ENCODE peak calls at places on chromosomes 13 and 19, in four cellular contexts. A is B cell, Z is epithelial cell of esophagus, B is lower leg skin. R is an unnamed sample.
A peak's percentile ranks its signal among the peaks of the same experiment; 100 is the strongest.

GRCh38 chr19:6481541-6482342 is at the start of gene DENND1C:
- DNase-seq in Z (no peak), B (no peak), A (peak; percentile 83), R (peak; percentile 80)

GRCh38 chr19:1251503-1252220 is 3.3 kb downstream of the MIDN start:
- DNase-seq in B (peak; percentile 95), A (peak; percentile 70), Z (no peak), R (no peak)

GRCh38 chr19:1064661-1065605 is 2.0 kb upstream of the ARHGAP45 start:
- DNase-seq in B (no peak), A (peak; percentile 83), Z (peak; percentile 76), R (peak; percentile 79)

GRCh38 chr13:105827074-105827473 is 708.4 kb downstream of the EFNB2 start:
- DNase-seq in A (no peak), Z (no peak), B (no peak), R (no peak)

GRCh38 chr19:50437862-50438449 is 5.3 kb downstream of the MYBPC2 start:
- DNase-seq in B (no peak), A (no peak), Z (no peak), R (no peak)

GRCh38 chr19:3692141-3693029 is 7.9 kb downstream of the PIP5K1C start:
- DNase-seq in B (no peak), A (peak; percentile 64), Z (no peak), R (no peak)

GRCh38 chr19:29590278-29590677 is 15.8 kb upstream of the POP4 start:
- DNase-seq in A (no peak), Z (no peak), B (no peak), R (no peak)

GRCh38 chr19:43814663-43815352 is 12.3 kb upstream of the ZNF283 start:
- DNase-seq in Z (peak; percentile 82), B (no peak), A (no peak), R (no peak)

GRCh38 chr19:15251010-15251748 is 18.9 kb upstream of the EPHX3 start:
- DNase-seq in Z (peak; percentile 17), B (no peak), A (no peak), R (no peak)

GRCh38 chr19:58060231-58060630 is 1.1 kb downstream of the ZNF135 start:
- DNase-seq in B (no peak), A (no peak), Z (no peak), R (no peak)

GRCh38 chr13:35283856-35284255 is 192.6 kb downstream of the MAB21L1 start:
- DNase-seq in A (no peak), Z (peak; percentile 83), B (no peak), R (no peak)

GRCh38 chr19:48290341-48290922 is 20.6 kb downstream of the ZNF114 start:
- DNase-seq in Z (peak; percentile 26), A (no peak), B (no peak), R (no peak)

GRCh38 chr13:27583645-27584044 is 36.7 kb downstream of the LNX2 start:
- DNase-seq in A (no peak), Z (no peak), B (no peak), R (no peak)

DNA sequence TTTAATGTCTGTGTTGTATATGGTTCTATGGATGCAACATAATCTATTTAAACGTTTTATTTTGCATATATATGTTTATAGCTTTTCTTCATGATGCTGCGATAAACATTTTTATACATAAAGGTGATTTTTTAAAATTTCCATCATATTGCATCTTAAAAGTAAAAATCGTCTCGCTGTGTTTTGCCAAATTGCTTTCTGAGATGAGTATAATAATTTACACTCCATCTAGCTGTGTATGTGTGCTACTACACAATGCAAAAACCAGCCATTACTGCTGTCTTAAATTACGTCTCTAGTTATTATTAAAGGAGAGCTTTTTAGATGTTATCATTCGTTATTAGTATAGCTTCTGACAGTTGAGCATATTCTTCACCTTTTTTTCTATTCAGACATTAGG is 37.2 kb downstream of the METTL21C start:
- DNase-seq in B (no peak), Z (no peak), A (no peak), R (no peak)
- TF ChIP-seq CTCF in B (no peak), Z (no peak), A (peak; percentile 49), R (no peak)

GRCh38 chr13:24269803-24270202 is 39.6 kb upstream of the C1QTNF9 start:
- DNase-seq in B (no peak), A (no peak), Z (peak; percentile 13), R (no peak)

GRCh38 chr13:24271611-24272451 is 37.5 kb upstream of the C1QTNF9 start:
- DNase-seq in Z (peak; percentile 49), A (peak; percentile 68), B (peak; percentile 89), R (peak; percentile 67)

GRCh38 chr13:24271231-24271610 is 38.2 kb upstream of the C1QTNF9 start:
- DNase-seq in B (no peak), Z (no peak), A (peak; percentile 21), R (no peak)

GRCh38 chr13:24272452-24273161 is 36.8 kb upstream of the C1QTNF9 start:
- DNase-seq in A (no peak), Z (peak; percentile 12), B (no peak), R (no peak)

DNA sequence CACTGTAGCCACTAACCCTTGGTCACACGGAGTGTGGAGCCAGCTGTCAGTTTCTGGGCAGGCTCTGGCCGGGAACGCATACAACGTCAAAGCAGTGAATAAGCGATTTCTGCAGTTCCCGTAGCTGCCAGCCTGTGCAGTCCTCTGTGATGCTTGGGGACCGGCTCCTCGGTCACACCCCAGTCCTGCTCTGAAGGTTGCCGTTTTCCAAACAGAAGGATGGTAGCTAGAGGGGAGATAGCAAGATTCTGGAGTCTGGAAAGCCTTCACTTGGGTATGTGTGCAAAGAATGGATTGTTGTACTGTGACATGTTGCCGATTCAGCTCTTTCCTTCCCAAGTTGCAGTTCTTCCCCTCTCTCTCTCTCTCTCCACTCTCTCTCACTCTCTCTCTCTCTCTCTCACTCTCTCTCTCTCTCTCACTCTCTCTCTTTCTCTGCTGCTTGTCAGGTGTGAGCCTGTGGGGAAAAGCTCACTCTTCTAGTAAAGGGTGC is 38.7 kb upstream of the C1QTNF9 start:
- DNase-seq in B (no peak), A (peak; percentile 63), Z (peak; percentile 46), R (peak; percentile 66)
- TF ChIP-seq CTCF in B (no peak), A (peak; percentile 13), Z (no peak), R (no peak)

DNA sequence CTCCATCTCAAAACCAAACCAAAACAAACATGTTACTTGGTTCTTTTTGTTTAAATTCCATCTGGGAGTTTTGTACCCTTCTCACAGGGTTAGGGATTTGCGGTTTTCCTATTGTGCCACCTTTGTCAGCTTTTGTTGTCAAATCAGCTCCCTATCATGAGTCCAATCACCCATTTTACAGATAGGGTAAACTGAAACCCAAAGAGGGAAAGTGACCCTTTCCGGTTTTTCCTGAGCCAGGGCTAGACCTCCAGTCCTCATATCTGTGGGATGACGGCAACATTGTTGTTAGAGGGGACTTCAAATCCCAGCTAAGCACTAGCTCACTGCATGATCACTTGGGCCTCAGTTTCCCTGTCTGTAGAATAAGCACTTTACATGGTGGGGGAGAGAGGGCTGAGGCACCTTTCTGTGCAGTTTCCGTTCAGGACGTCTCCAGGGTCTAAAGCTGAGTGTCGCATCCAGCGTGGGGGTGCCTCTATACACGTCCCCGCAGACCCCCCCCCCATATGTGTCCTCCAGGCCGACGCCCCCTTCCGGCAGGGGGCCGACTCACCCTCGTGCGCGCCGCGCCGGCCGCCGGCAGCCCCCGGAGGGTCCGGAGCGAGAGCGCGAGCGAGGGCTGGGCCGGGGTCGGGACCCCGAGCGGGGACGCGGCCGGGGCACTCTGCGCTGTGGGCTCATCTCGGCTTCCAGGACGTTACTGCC is 3.9 kb downstream of the CCDC194 start:
- DNase-seq in Z (no peak), B (no peak), A (no peak), R (no peak)
- TF ChIP-seq CTCF in Z (no peak), B (no peak), A (no peak), R (peak; percentile 21)

DNA sequence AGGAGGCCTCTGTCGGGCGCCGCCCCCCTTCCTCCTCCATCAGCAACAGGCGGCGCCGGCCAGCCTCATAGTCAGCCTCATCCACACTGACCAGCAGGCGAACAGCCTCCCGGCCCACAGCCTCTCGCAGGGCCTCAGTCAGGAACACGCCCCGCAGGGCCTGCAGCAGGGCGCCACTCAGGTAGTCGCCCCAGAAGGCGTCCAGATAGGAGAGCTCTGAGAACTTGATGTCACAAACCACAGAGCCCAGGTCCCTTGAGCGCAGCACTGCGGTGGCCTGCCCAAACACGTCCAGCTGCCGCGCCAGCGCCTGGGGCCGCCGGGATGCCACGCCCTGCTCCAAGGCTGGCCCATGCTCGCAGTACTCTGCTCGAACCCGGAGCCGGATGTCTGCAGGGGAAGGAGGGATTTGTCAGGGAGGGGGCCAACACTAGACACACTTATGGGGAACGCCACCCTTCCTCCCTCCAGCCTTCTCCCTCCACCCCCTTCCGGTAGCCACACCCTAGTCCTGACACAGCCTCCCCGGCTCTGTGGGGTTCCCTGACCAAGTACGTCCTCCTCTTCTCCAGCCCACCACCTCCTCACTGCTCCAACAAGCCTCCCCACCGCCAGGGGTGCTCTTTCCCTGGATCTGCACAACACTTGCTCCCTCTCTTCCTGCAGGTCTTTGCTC is 17.9 kb downstream of the DEDD2 start:
- DNase-seq in A (peak; percentile 63), Z (peak; percentile 84), B (peak; percentile 89), R (peak; percentile 84)
- TF ChIP-seq CTCF in A (peak; percentile 32), Z (peak; percentile 45), B (no peak), R (peak; percentile 57)

GRCh38 chr19:56126983-56127780 is 6.1 kb upstream of the ZNF787 start:
- DNase-seq in B (no peak), Z (no peak), A (no peak), R (no peak)

GRCh38 chr19:56132316-56132822 is 8.7 kb upstream of the ZNF444 start:
- DNase-seq in B (no peak), Z (no peak), A (no peak), R (no peak)

GRCh38 chr19:56133858-56134654 is 7.0 kb upstream of the ZNF444 start:
- DNase-seq in A (peak; percentile 77), Z (peak; percentile 30), B (no peak), R (peak; percentile 67)

GRCh38 chr19:56134655-56134922 is 6.5 kb upstream of the ZNF444 start:
- DNase-seq in B (no peak), A (no peak), Z (no peak), R (no peak)

GRCh38 chr19:56131651-56132050 is 9.4 kb upstream of the ZNF444 start:
- DNase-seq in B (no peak), Z (no peak), A (no peak), R (no peak)
- TF ChIP-seq CTCF in B (no peak), Z (no peak), A (no peak), R (no peak)

GRCh38 chr13:36848228-36848982 is 29.4 kb downstream of the RFXAP start:
- DNase-seq in Z (peak; percentile 27), B (no peak), A (no peak), R (no peak)

GRCh38 chr13:36847541-36848045 is 28.6 kb downstream of the RFXAP start:
- DNase-seq in Z (no peak), A (no peak), B (no peak), R (no peak)

GRCh38 chr13:36850790-36851438 is 31.9 kb downstream of the RFXAP start:
- DNase-seq in A (no peak), B (no peak), Z (peak; percentile 9), R (no peak)
- TF ChIP-seq CTCF in A (no peak), B (no peak), Z (peak; percentile 25), R (no peak)

GRCh38 chr13:77820431-77821149 is 98.0 kb downstream of the EDNRB start:
- DNase-seq in A (no peak), B (no peak), Z (no peak), R (no peak)
- TF ChIP-seq CTCF in A (no peak), B (no peak), Z (no peak), R (no peak)

DNA sequence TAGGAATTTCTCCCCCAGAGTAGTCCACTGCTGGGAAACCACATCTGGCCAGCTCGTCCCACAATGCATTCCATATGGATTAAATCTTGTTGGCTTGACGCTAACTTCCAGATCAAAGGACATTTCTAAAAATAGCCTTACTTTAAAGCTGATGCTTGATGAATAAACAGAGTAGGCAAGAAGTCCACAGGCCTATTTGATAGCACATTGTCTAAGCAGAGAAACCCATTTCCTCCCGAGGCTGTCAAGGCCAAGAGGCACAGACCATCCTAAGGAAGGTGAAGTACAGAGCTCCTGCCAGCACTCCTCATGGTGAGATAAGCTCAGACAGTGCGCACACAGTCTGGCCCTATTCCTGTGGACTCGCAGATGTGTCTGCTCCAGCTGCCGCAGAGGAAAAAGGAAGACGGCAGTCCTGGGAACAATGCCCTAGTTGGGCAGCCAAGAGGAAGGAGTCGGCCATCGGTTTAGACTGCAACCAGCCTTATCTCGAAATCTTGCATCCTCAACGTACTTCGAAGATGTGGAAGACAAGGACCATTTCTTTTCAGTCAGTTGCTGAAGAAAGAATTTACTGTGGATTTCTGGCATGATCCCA is 156.7 kb downstream of the RGCC start:
- DNase-seq in A (no peak), B (no peak), Z (peak; percentile 39), R (no peak)
- TF ChIP-seq CTCF in A (no peak), B (no peak), Z (no peak), R (no peak)

R was measured in GM10248.